ENCODE peak calls at places on chromosome 22, in eight cellular contexts. One of them, this sample, is unnamed. For H3K4me1, the result is how much of the 10 kb centered on the place peaks cover.

GRCh38 chr22:41951898-41952474 is at the start of gene SMIM45:
- DNase-seq in HepG2: no peak
- DNase-seq in K562: no peak
- DNase-seq in fibroblast of lung: no peak
- DNase-seq in GM23248: no peak
- DNase-seq in neuronal stem cell: peak
- DNase-seq in colonic mucosa: no peak
- DNase-seq in astrocyte: no peak
- DNase-seq in this sample: no peak

GRCh38 chr22:27992294-27993165 is 73.5 kb upstream of the PITPNB start:
- DNase-seq in HepG2: no peak
- DNase-seq in colonic mucosa: no peak
- DNase-seq in GM23248: no peak
- DNase-seq in neuronal stem cell: no peak
- DNase-seq in astrocyte: no peak
- DNase-seq in K562: no peak
- DNase-seq in fibroblast of lung: no peak
- DNase-seq in this sample: no peak

GRCh38 chr22:17952273-17952801 is 72.0 kb downstream of the MICAL3 start:
- DNase-seq in astrocyte: no peak
- DNase-seq in K562: peak
- DNase-seq in fibroblast of lung: no peak
- DNase-seq in neuronal stem cell: no peak
- DNase-seq in GM23248: no peak
- DNase-seq in HepG2: no peak
- DNase-seq in colonic mucosa: peak
- DNase-seq in this sample: no peak

GRCh38 chr22:50641696-50642607 is 14.0 kb upstream of the ARSA start:
- DNase-seq in GM23248: peak
- DNase-seq in colonic mucosa: no peak
- DNase-seq in K562: no peak
- DNase-seq in neuronal stem cell: peak
- DNase-seq in astrocyte: no peak
- DNase-seq in HepG2: peak
- DNase-seq in fibroblast of lung: peak
- DNase-seq in this sample: peak

GRCh38 chr22:40400173-40400572 is 29.8 kb downstream of the SGSM3 start:
- DNase-seq in colonic mucosa: no peak
- DNase-seq in neuronal stem cell: no peak
- DNase-seq in fibroblast of lung: no peak
- DNase-seq in HepG2: no peak
- DNase-seq in astrocyte: no peak
- DNase-seq in K562: no peak
- DNase-seq in GM23248: no peak
- DNase-seq in this sample: no peak

GRCh38 chr22:30185129-30185528 is 61.4 kb downstream of the LIF start:
- DNase-seq in neuronal stem cell: no peak
- DNase-seq in GM23248: no peak
- DNase-seq in HepG2: no peak
- DNase-seq in astrocyte: no peak
- DNase-seq in K562: no peak
- DNase-seq in colonic mucosa: no peak
- DNase-seq in fibroblast of lung: no peak
- DNase-seq in this sample: no peak

GRCh38 chr22:41976070-41976901 is 7.0 kb downstream of the SEPTIN3 start:
- DNase-seq in neuronal stem cell: no peak
- DNase-seq in colonic mucosa: peak
- DNase-seq in fibroblast of lung: no peak
- DNase-seq in K562: no peak
- DNase-seq in GM23248: peak
- DNase-seq in HepG2: no peak
- DNase-seq in astrocyte: no peak
- DNase-seq in this sample: peak

GRCh38 chr22:49633010-49633324 is 194.7 kb downstream of the BRD1 start:
- DNase-seq in HepG2: no peak
- DNase-seq in colonic mucosa: no peak
- DNase-seq in K562: no peak
- DNase-seq in astrocyte: no peak
- DNase-seq in neuronal stem cell: no peak
- DNase-seq in fibroblast of lung: no peak
- DNase-seq in GM23248: no peak
- DNase-seq in this sample: no peak

DNA sequence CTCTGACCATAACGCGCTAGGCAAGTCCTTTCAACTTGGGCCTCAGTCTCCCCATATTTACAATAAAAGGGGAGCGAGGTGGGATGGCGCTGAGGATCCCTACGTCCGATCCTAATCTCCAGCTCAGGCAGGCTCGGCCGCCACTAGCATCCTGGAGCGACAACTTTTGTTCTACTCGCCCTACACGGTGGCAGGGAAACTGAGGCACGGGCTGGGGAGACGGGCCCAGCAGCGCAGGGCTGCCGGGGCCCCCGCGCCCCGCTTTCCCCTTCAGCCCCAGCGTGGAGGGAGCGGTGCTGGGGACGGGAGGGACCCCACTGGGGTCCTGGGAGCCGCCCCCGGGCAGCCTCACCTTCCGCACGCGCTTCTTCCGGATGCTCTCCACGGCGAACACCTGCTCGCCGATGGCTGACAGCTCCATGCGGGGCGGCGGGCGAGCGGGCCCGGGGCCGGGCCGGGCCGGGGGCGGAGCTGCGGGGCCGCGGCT is 413 bp downstream of the CBX7 start:
- DNase-seq in HepG2: no peak
- DNase-seq in fibroblast of lung: no peak
- DNase-seq in colonic mucosa: no peak
- DNase-seq in astrocyte: no peak
- DNase-seq in GM23248: no peak
- DNase-seq in K562: no peak
- DNase-seq in neuronal stem cell: no peak
- DNase-seq in this sample: no peak
- H3K9ac ChIP-seq in HepG2: peak
- H3K9ac ChIP-seq in fibroblast of lung: no peak
- H3K9ac ChIP-seq in colonic mucosa: peak
- H3K9ac ChIP-seq in astrocyte: peak
- H3K9ac ChIP-seq in GM23248: peak
- H3K9ac ChIP-seq in K562: peak
- H3K9ac ChIP-seq in neuronal stem cell: peak
- H3K9ac ChIP-seq in this sample: peak

DNA sequence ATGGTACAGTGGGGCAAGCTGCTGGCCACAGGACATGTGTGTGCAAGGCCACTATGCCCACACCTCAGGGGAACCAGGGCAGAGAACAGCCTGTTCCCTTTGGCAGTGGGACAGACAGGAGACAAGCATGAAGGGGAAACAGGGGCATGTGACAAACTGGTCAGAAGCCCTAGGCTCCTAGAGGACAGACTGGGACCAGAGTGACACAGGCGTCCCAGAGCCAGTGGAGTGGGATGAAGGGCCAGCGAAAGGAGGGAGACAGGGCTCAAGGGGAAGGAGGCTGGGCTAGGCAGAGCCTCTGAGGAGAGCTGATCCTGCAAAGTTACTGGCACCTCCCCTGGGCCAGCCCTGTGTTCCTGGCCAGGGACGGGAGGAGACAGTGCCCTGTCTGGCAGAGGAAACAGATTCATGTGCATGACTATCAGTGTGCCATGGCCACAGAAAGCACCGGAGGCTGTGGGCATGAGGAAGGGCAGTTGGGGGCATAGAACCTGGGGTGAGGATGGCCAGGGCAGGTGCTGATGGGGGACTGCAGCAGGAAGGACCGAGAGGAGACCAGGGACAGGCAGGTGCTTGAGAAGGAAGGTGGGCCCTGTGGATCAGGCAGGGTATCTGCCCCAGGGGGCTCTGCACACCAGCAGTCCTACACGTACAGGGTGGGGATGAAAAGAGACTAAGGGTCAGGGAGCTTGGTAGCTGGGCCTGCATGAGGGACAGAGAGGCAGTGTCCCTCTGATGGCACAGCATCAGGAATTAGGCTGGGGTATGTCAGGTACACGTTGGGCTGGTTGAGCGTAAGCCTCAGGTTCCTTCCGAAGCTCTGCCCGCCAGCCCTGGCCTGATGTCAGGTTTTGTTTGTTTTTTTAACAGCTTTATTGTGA is 9.8 kb downstream of the DERL3 start:
- DNase-seq in GM23248: no peak
- DNase-seq in neuronal stem cell: no peak
- DNase-seq in K562: no peak
- DNase-seq in colonic mucosa: no peak
- DNase-seq in astrocyte: no peak
- DNase-seq in HepG2: no peak
- DNase-seq in fibroblast of lung: no peak
- DNase-seq in this sample: no peak
- H3K4me3 ChIP-seq in GM23248: no peak
- H3K4me3 ChIP-seq in neuronal stem cell: peak
- H3K4me3 ChIP-seq in K562: no peak
- H3K4me3 ChIP-seq in colonic mucosa: no peak
- H3K4me3 ChIP-seq in astrocyte: no peak
- H3K4me3 ChIP-seq in HepG2: no peak
- H3K4me3 ChIP-seq in fibroblast of lung: no peak
- H3K4me3 ChIP-seq in this sample: no peak

GRCh38 chr22:46773074-46773473 is 10.6 kb downstream of the TBC1D22A start:
- DNase-seq in fibroblast of lung: no peak
- DNase-seq in astrocyte: no peak
- DNase-seq in K562: no peak
- DNase-seq in neuronal stem cell: no peak
- DNase-seq in GM23248: no peak
- DNase-seq in HepG2: no peak
- DNase-seq in colonic mucosa: no peak
- DNase-seq in this sample: no peak
- H3K4me1 ChIP-seq in fibroblast of lung: under half
- H3K4me1 ChIP-seq in astrocyte: under half
- H3K4me1 ChIP-seq in K562: under half
- H3K4me1 ChIP-seq in neuronal stem cell: under half
- H3K4me1 ChIP-seq in GM23248: under half
- H3K4me1 ChIP-seq in HepG2: under half
- H3K4me1 ChIP-seq in colonic mucosa: under half
- H3K4me1 ChIP-seq in this sample: under half

GRCh38 chr22:46039531-46039930 is 62.6 kb upstream of the WNT7B start:
- DNase-seq in colonic mucosa: no peak
- DNase-seq in GM23248: no peak
- DNase-seq in K562: no peak
- DNase-seq in HepG2: no peak
- DNase-seq in astrocyte: no peak
- DNase-seq in neuronal stem cell: no peak
- DNase-seq in fibroblast of lung: no peak
- DNase-seq in this sample: no peak
- H3K9ac ChIP-seq in colonic mucosa: no peak
- H3K9ac ChIP-seq in GM23248: no peak
- H3K9ac ChIP-seq in K562: no peak
- H3K9ac ChIP-seq in HepG2: no peak
- H3K9ac ChIP-seq in astrocyte: no peak
- H3K9ac ChIP-seq in neuronal stem cell: no peak
- H3K9ac ChIP-seq in fibroblast of lung: no peak
- H3K9ac ChIP-seq in this sample: peak

GRCh38 chr22:20964090-20964798 is 2.8 kb upstream of the AIFM3 start:
- DNase-seq in astrocyte: no peak
- DNase-seq in HepG2: no peak
- DNase-seq in neuronal stem cell: no peak
- DNase-seq in colonic mucosa: no peak
- DNase-seq in K562: no peak
- DNase-seq in fibroblast of lung: no peak
- DNase-seq in GM23248: no peak
- DNase-seq in this sample: no peak
- H3K4me3 ChIP-seq in astrocyte: peak
- H3K4me3 ChIP-seq in HepG2: peak
- H3K4me3 ChIP-seq in neuronal stem cell: peak
- H3K4me3 ChIP-seq in colonic mucosa: peak
- H3K4me3 ChIP-seq in K562: no peak
- H3K4me3 ChIP-seq in fibroblast of lung: peak
- H3K4me3 ChIP-seq in GM23248: peak
- H3K4me3 ChIP-seq in this sample: no peak

GRCh38 chr22:19961868-19962245 is 20.2 kb upstream of the TXNRD2 start:
- DNase-seq in HepG2: no peak
- DNase-seq in astrocyte: no peak
- DNase-seq in neuronal stem cell: no peak
- DNase-seq in colonic mucosa: no peak
- DNase-seq in GM23248: no peak
- DNase-seq in K562: no peak
- DNase-seq in fibroblast of lung: no peak
- DNase-seq in this sample: no peak

GRCh38 chr22:19962246-19962908 is 20.8 kb upstream of the TXNRD2 start:
- DNase-seq in HepG2: peak
- DNase-seq in neuronal stem cell: peak
- DNase-seq in K562: peak
- DNase-seq in colonic mucosa: peak
- DNase-seq in fibroblast of lung: peak
- DNase-seq in GM23248: peak
- DNase-seq in astrocyte: peak
- DNase-seq in this sample: peak

GRCh38 chr22:19960491-19961200 is 19.0 kb upstream of the TXNRD2 start:
- DNase-seq in HepG2: no peak
- DNase-seq in K562: no peak
- DNase-seq in fibroblast of lung: no peak
- DNase-seq in neuronal stem cell: no peak
- DNase-seq in GM23248: no peak
- DNase-seq in astrocyte: no peak
- DNase-seq in colonic mucosa: no peak
- DNase-seq in this sample: no peak

GRCh38 chr22:19959587-19960490 is 18.2 kb upstream of the TXNRD2 start:
- DNase-seq in K562: no peak
- DNase-seq in astrocyte: no peak
- DNase-seq in HepG2: no peak
- DNase-seq in fibroblast of lung: no peak
- DNase-seq in colonic mucosa: no peak
- DNase-seq in GM23248: no peak
- DNase-seq in neuronal stem cell: no peak
- DNase-seq in this sample: no peak

GRCh38 chr22:19961201-19961580 is 19.6 kb upstream of the TXNRD2 start:
- DNase-seq in GM23248: no peak
- DNase-seq in HepG2: no peak
- DNase-seq in fibroblast of lung: no peak
- DNase-seq in K562: no peak
- DNase-seq in neuronal stem cell: no peak
- DNase-seq in colonic mucosa: no peak
- DNase-seq in astrocyte: no peak
- DNase-seq in this sample: no peak
- H3K4me1 ChIP-seq in GM23248: under half
- H3K4me1 ChIP-seq in HepG2: half or more
- H3K4me1 ChIP-seq in fibroblast of lung: under half
- H3K4me1 ChIP-seq in K562: under half
- H3K4me1 ChIP-seq in neuronal stem cell: under half
- H3K4me1 ChIP-seq in colonic mucosa: under half
- H3K4me1 ChIP-seq in astrocyte: under half
- H3K4me1 ChIP-seq in this sample: under half

DNA sequence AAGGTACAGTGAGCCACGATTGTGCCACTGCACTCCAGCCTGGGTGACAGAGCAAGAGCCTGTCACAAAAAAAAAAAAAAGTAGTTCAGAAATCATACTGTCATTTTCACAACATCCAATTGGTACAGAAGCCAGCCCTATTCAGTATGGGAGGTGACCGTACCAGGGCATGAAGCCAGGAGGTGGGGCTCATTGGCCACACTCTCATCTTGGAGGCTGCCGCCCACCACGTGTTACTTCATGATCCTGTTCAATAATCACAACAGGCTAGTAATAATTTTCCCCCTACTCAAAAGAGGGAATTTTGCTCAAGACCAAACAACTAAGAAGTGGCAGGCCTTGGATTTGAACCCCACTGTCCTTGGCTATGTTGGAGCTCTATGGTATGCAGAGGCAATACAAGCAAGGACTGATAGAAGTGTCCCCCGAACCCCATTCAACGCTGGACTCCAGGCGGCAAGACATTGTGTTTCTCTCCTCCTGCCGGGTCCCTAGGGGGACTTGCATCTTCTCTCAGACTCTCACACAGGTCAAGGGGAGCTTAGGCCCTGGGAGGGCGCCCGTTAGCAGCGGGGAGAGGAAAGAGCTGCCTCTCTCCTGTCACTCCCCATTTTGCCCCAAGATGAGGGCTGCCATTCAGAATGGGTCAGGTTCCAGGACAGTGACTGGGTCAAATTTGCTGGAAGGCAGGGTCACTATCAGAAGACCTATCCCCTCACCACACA is 40.2 kb upstream of the EMID1 start:
- DNase-seq in fibroblast of lung: no peak
- DNase-seq in HepG2: no peak
- DNase-seq in neuronal stem cell: no peak
- DNase-seq in astrocyte: no peak
- DNase-seq in colonic mucosa: no peak
- DNase-seq in GM23248: no peak
- DNase-seq in K562: no peak
- DNase-seq in this sample: no peak
- H3K9ac ChIP-seq in fibroblast of lung: no peak
- H3K9ac ChIP-seq in HepG2: no peak
- H3K9ac ChIP-seq in neuronal stem cell: no peak
- H3K9ac ChIP-seq in astrocyte: no peak
- H3K9ac ChIP-seq in colonic mucosa: no peak
- H3K9ac ChIP-seq in GM23248: no peak
- H3K9ac ChIP-seq in K562: no peak
- H3K9ac ChIP-seq in this sample: no peak